ENCODE peak calls at places on chromosomes 7 and 10, in nine cellular contexts. R is AG04450, F is HFF-Myc, V is GM23338, W is foreskin fibroblast, M is endothelial cell of umbilical vein, E is astrocyte of the cerebellum, C is epithelial cell of proximal tubule, G is fibroblast of mammary gland. U is an unnamed sample.

GRCh38 chr10:71213127-71213616 is 802 bp downstream of the UNC5B start:
- DNase-seq in R (no peak), F (no peak), V (peak), W (peak), M (peak), E (peak), C (no peak), G (peak), U (peak)

GRCh38 chr10:95832216-95833037 is 75.3 kb upstream of the CC2D2B start:
- DNase-seq in R (no peak), F (no peak), V (no peak), W (no peak), M (no peak), E (no peak), C (no peak), G (no peak), U (no peak)

GRCh38 chr10:70925377-70926214 is 37.2 kb upstream of the PCBD1 start:
- DNase-seq in R (no peak), F (no peak), V (peak), W (no peak), M (peak), E (no peak), C (no peak), G (peak), U (no peak)

GRCh38 chr10:84329094-84329611 is 764 bp downstream of the CCSER2 start:
- DNase-seq in R (no peak), F (no peak), V (peak), W (no peak), M (peak), E (no peak), C (no peak), G (peak), U (no peak)

GRCh38 chr10:125023862-125024495 is 82.1 kb downstream of the ZRANB1 start:
- DNase-seq in R (no peak), F (no peak), V (no peak), W (no peak), M (peak), E (no peak), C (no peak), G (no peak), U (no peak)

GRCh38 chr7:27146491-27147210 is 923 bp downstream of the HOXA6 start:
- DNase-seq in R (no peak), F (no peak), V (peak), W (no peak), M (no peak), E (no peak), C (no peak), G (peak), U (no peak)

GRCh38 chr7:134985894-134986362 is 380 bp upstream of the AGBL3 start:
- DNase-seq in R (no peak), F (no peak), V (no peak), W (no peak), M (no peak), E (no peak), C (no peak), G (no peak), U (no peak)

GRCh38 chr7:3605222-3605621 is 304.2 kb downstream of the SDK1 start:
- DNase-seq in R (no peak), F (no peak), V (no peak), W (no peak), M (peak), E (no peak), C (peak), G (no peak), U (no peak)

GRCh38 chr10:116134316-116134715 is 138.7 kb downstream of the GFRA1 start:
- DNase-seq in R (no peak), F (no peak), V (no peak), W (no peak), M (no peak), E (no peak), C (no peak), G (no peak), U (no peak)

GRCh38 chr7:150322833-150323681 is at the start of the genes ACTR3C and LRRC61:
- DNase-seq in R (no peak), F (no peak), V (peak), W (no peak), M (no peak), E (no peak), C (no peak), G (no peak), U (no peak)

GRCh38 chr10:23535381-23535780 is 96.5 kb downstream of the OTUD1 start:
- DNase-seq in R (no peak), F (no peak), V (peak), W (no peak), M (no peak), E (no peak), C (no peak), G (no peak), U (no peak)

GRCh38 chr10:79502561-79503309 is 9.6 kb upstream of the EIF5AL1 start:
- DNase-seq in R (no peak), F (no peak), V (peak), W (no peak), M (no peak), E (no peak), C (no peak), G (no peak), U (no peak)

GRCh38 chr10:73956476-73957338 is 41.2 kb upstream of the VCL start:
- DNase-seq in R (no peak), F (no peak), V (peak), W (peak), M (peak), E (no peak), C (no peak), G (no peak), U (no peak)

GRCh38 chr7:45070254-45070642 is 18.5 kb downstream of the NACAD start:
- DNase-seq in R (no peak), F (no peak), V (no peak), W (no peak), M (no peak), E (no peak), C (no peak), G (no peak), U (no peak)

GRCh38 chr7:154928136-154929005 is 74.6 kb downstream of the PAXIP1 start:
- DNase-seq in R (peak), F (peak), V (peak), W (peak), M (peak), E (peak), C (peak), G (peak), U (peak)

GRCh38 chr7:44325811-44326241 is 432 bp upstream of the CAMK2B start:
- DNase-seq in R (no peak), F (no peak), V (peak), W (no peak), M (no peak), E (no peak), C (no peak), G (no peak), U (no peak)

GRCh38 chr10:112389147-112389822 is 15.4 kb downstream of the ACSL5 start:
- DNase-seq in R (no peak), F (peak), V (no peak), W (peak), M (peak), E (no peak), C (peak), G (peak), U (no peak)

GRCh38 chr7:100895956-100896742 is 461 bp upstream of the ACHE start:
- DNase-seq in R (no peak), F (no peak), V (peak), W (no peak), M (no peak), E (no peak), C (no peak), G (no peak), U (no peak)

GRCh38 chr7:106239406-106239805 is 45.4 kb downstream of the NAMPT start:
- DNase-seq in R (no peak), F (no peak), V (no peak), W (no peak), M (no peak), E (no peak), C (no peak), G (no peak), U (no peak)

GRCh38 chr7:12350971-12351370 is 52.7 kb downstream of the VWDE start:
- DNase-seq in R (no peak), F (no peak), V (no peak), W (no peak), M (no peak), E (no peak), C (no peak), G (no peak), U (no peak)

GRCh38 chr10:126501828-126502227 is 113.6 kb upstream of the ADAM12 start:
- DNase-seq in R (no peak), F (no peak), V (no peak), W (no peak), M (no peak), E (no peak), C (no peak), G (no peak), U (no peak)

GRCh38 chr7:80312139-80312661 is 177.6 kb downstream of the GNAI1 start:
- DNase-seq in R (peak), F (peak), V (peak), W (peak), M (peak), E (peak), C (no peak), G (peak), U (no peak)

GRCh38 chr7:158302274-158303070 is 285.2 kb downstream of the PTPRN2 start:
- DNase-seq in R (no peak), F (no peak), V (no peak), W (no peak), M (no peak), E (no peak), C (no peak), G (no peak), U (no peak)

GRCh38 chr10:6082496-6083395 is 6.1 kb upstream of the RBM17 start:
- DNase-seq in R (no peak), F (no peak), V (no peak), W (no peak), M (no peak), E (no peak), C (no peak), G (no peak), U (no peak)
- H3K4me3 ChIP-seq in R (no peak), F (no peak), V (no peak), W (no peak), M (no peak), E (no peak), C (no peak), G (no peak), U (no peak)

DNA sequence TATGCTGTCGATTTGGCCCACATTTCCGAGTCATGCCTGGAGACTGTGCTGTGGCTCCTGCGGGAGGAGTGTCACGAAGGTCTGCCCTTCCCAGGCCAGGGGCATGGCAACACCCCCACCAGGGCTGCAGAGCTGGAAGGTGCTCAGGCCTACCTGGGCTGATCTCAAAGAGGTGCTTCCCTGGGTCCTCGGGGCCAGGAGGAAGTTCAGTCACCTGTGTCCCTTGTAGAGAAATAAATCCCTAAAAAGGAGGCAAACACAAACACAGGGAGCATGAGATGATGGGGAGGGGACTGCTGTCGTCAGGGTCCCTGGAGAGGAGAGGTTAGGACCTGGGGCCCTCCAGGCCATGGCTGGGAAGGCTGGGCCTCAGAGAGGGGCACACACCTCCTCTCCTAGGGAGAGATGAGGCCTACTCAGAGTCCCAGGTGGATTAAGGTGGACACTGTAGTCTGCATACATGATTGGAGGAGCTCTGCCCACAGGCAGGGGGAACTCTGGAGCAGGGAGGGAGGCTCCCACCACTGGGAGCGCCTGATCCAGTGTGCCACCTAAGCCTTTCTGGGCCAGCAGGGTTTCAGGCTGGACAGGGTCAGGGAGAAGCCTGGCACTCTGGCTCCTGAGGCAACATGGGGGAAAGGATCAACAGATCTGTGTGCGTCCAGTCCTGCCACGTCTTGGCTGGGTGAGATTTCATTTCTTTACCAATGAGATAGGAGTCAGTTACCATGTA is 49.4 kb downstream of the ARHGAP22 start:
- DNase-seq in R (no peak), F (no peak), V (no peak), W (no peak), M (no peak), E (no peak), C (no peak), G (no peak), U (no peak)
- TF ChIP-seq CTCF in R (no peak), F (no peak), V (peak), W (no peak), M (no peak), E (peak), C (no peak), G (no peak), U (no peak)

GRCh38 chr7:19565602-19566001 is 143.2 kb downstream of the POLR1F start:
- DNase-seq in R (no peak), F (no peak), V (no peak), W (no peak), M (no peak), E (no peak), C (no peak), G (no peak), U (no peak)

GRCh38 chr7:19561121-19561805 is 147.6 kb downstream of the POLR1F start:
- DNase-seq in R (no peak), F (no peak), V (no peak), W (no peak), M (no peak), E (no peak), C (peak), G (peak), U (no peak)

GRCh38 chr7:19557726-19558470 is 150.9 kb downstream of the POLR1F start:
- DNase-seq in R (no peak), F (no peak), V (no peak), W (no peak), M (no peak), E (no peak), C (no peak), G (peak), U (no peak)

GRCh38 chr7:19558527-19558926 is 150.3 kb downstream of the POLR1F start:
- DNase-seq in R (no peak), F (no peak), V (no peak), W (no peak), M (no peak), E (no peak), C (no peak), G (peak), U (no peak)

DNA sequence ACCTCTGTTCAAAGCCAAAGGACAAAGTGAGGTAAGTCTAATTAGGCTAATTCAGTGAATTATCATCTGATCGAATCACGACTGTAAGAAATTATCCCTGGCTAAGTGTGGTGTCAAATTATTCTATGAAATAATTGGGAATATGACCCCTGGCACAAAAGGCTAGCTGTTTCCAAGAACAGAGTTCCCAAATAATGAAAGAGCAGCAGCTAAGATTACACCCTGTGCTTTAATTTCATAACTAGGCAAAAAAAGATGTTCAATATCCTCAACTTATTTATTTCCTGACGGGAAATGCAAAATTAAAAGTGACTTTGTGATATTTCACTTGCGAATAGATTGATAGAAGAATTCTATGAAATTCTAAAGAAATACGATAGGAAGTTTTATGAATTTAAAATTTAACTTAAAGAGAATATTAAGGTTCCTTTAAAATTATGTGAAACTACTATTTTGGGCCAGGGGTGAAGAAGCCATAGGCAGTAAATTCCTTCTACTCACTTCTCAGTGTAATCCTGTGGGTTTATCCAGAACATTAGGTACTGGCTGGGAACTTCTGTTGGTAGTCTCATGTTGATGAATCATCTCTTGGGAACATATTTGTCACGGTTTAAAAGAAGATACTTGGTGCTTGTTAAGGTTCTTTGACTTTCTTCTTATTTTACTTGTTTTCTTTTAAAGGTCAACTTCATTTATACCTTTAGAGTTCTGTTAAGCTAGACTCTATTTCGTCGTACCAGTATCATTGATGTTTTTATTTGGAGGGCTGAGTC is 148.5 kb downstream of the POLR1F start:
- DNase-seq in R (no peak), F (no peak), V (peak), W (peak), M (no peak), E (peak), C (peak), G (peak), U (peak)
- H3K4me3 ChIP-seq in R (no peak), F (no peak), V (no peak), W (no peak), M (no peak), E (no peak), C (no peak), G (peak), U (no peak)

GRCh38 chr7:23468721-23469149 is 1.6 kb downstream of the IGF2BP3 start:
- DNase-seq in R (no peak), F (no peak), V (peak), W (no peak), M (peak), E (no peak), C (no peak), G (no peak), U (no peak)
- TF ChIP-seq CTCF in R (no peak), F (no peak), V (peak), W (no peak), M (no peak), E (no peak), C (no peak), G (no peak), U (no peak)

DNA sequence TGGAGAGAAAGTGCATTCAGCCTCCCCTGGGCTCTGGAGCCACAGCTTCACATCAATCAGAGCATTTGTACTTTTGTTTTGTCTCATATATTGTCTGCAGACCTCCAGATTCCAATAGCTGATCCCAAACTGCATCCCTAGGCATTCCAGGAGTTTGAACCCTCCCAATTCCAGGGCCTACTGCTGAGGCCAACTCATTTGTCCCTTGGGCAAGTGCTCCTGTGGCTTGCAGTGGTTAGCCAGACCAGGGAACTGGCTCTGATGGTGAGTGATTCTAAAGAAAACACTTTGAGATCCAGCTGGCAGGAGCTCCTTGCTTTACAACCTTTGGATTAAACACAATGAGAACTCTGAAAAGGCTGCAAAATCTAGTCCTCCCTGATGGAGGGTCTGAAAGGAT is 163.3 kb downstream of the IPMK start:
- DNase-seq in R (no peak), F (no peak), V (no peak), W (no peak), M (no peak), E (peak), C (no peak), G (peak), U (no peak)
- H3K4me3 ChIP-seq in R (no peak), F (no peak), V (no peak), W (no peak), M (no peak), E (no peak), C (no peak), G (no peak), U (no peak)

GRCh38 chr7:120334475-120334874 is 61.5 kb downstream of the KCND2 start:
- DNase-seq in R (no peak), F (no peak), V (no peak), W (no peak), M (no peak), E (no peak), C (no peak), G (no peak), U (no peak)

GRCh38 chr7:120332433-120332832 is 59.5 kb downstream of the KCND2 start:
- DNase-seq in R (no peak), F (no peak), V (no peak), W (no peak), M (no peak), E (no peak), C (no peak), G (no peak), U (no peak)

DNA sequence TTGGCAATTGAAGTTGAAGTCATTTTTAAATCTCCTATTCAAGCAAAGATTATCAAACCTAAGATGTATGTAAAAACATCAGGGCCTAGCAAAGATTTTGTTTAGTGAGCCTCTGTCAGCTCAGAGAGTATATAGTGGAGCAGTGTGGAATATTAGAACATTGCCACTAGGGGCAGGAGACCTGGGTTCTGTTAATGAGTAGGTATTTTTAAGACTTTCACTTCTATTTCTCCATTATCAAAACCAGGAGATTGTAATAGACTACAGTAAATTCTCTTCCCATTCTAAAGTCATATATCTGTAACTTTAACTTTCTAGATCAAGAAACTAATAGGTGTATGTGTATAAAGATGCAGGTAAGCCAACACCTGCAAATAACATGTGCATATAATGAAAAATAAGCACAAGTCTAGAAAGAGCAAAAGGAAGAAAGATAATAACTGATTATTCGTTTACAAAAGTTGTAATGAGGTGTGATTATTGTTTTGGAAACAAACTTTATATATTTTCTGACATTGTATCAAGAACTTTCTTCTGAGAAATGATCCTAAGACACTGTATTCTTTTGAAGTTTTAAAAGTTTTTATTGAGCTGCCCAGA is 64.4 kb downstream of the KCND2 start:
- DNase-seq in R (no peak), F (no peak), V (peak), W (no peak), M (peak), E (no peak), C (no peak), G (peak), U (no peak)
- TF ChIP-seq CTCF in R (peak), F (peak), V (peak), W (peak), M (peak), E (peak), C (peak), G (peak), U (no peak)

DNA sequence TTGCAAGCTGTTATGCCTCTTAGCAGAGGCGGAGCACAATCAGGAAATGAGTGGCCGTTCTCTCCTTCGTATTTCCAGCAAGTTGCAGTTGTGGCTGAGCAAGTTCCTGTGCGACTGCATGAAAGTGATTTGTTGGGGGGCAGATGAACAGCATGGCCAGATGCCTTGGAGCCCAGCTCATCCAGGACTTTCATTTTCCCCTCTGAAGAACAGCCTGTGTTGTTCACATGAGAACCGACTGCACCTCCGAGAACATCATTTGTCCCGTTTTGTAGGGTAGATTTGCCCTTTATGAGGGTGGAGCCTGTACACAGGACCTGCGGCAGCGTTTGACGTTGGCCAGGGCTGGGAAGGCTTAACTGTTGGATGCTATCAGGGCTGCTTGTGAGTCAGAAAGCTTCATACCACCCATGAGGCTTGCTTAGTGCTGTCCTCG is 4.4 kb downstream of the BAG3 start:
- DNase-seq in R (peak), F (no peak), V (no peak), W (peak), M (peak), E (no peak), C (no peak), G (peak), U (peak)
- H3K4me3 ChIP-seq in R (peak), F (peak), V (no peak), W (peak), M (no peak), E (peak), C (peak), G (peak), U (peak)

U was measured in AG09309.